ENCODE peak calls at places on chromosomes 3 and 15, in five cellular contexts. X is CD8-positive, alpha-beta T cell; W is choroid plexus epithelial cell; Q is HFF-Myc; A is AG09309. R is an unnamed sample.

GRCh38 chr3:136752046-136752326 is 192 bp downstream of the STAG1 start:
- DNase-seq in X (no peak), W (no peak), Q (no peak), A (no peak), R (no peak)

GRCh38 chr3:113698891-113699465 is 2.5 kb upstream of the USF3 start:
- DNase-seq in X (no peak), W (peak), Q (no peak), A (no peak), R (no peak)

GRCh38 chr15:27250223-27250622 is 279.2 kb downstream of the GABRG3 start:
- DNase-seq in X (no peak), W (no peak), Q (no peak), A (no peak), R (no peak)

GRCh38 chr3:42036483-42036823 is 54.7 kb upstream of the TRAK1 start:
- DNase-seq in X (no peak), W (peak), Q (peak), A (no peak), R (peak)

GRCh38 chr15:58475573-58476524 is 44.1 kb downstream of the LIPC start:
- DNase-seq in X (no peak), W (peak), Q (no peak), A (peak), R (no peak)

GRCh38 chr15:42010434-42010833 is 10.4 kb downstream of the PLA2G4E start:
- DNase-seq in X (no peak), W (no peak), Q (no peak), A (no peak), R (no peak)

GRCh38 chr3:171049831-171050444 is 23.4 kb upstream of the SLC2A2 start:
- DNase-seq in X (peak), W (peak), Q (peak), A (no peak), R (no peak)

GRCh38 chr3:46184469-46184868 is 23.6 kb downstream of the CCR1 start:
- DNase-seq in X (no peak), W (peak), Q (no peak), A (peak), R (no peak)

GRCh38 chr3:82293867-82294266 is 532.4 kb upstream of the GBE1 start:
- DNase-seq in X (no peak), W (no peak), Q (no peak), A (no peak), R (no peak)

GRCh38 chr3:190709351-190709773 is 153.1 kb downstream of the GMNC start:
- DNase-seq in X (no peak), W (peak), Q (no peak), A (peak), R (no peak)

GRCh38 chr3:111080357-111080937 is 8.8 kb downstream of the NECTIN3 start:
- DNase-seq in X (no peak), W (peak), Q (no peak), A (no peak), R (no peak)

GRCh38 chr15:101022306-101022705 is 103.1 kb downstream of the LRRK1 start:
- DNase-seq in X (no peak), W (no peak), Q (no peak), A (no peak), R (no peak)

GRCh38 chr3:162337630-162338029 is 841.0 kb downstream of the OTOL1 start:
- DNase-seq in X (no peak), W (peak), Q (no peak), A (no peak), R (no peak)

GRCh38 chr3:4421121-4421520 is 45.9 kb downstream of the SUMF1 start:
- DNase-seq in X (no peak), W (peak), Q (no peak), A (no peak), R (no peak)

GRCh38 chr15:49906976-49907375 is 212.1 kb downstream of the ATP8B4 start:
- DNase-seq in X (no peak), W (no peak), Q (no peak), A (no peak), R (no peak)

GRCh38 chr3:172710709-172711456 is at the start of gene NCEH1:
- DNase-seq in X (peak), W (peak), Q (peak), A (peak), R (peak)

DNA sequence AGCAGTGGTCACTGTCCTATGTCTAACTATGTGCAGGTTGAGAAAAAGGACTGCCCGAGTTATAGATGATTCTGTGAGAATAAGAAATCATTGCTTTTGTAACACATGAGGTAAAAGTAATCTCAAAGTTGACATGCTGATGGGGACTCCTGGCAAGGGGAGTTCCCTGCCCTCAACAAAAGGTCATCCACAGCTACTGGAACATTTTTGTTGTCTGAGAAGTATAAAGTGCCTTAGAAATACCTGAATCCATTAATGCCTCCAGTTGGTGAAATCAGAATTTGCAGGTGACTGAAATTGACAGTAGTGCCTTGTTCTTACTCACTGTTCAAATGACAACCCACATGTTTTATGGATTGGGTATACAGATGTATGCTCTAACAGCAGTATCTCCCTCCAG is 43.7 kb upstream of the RBM5 start:
- DNase-seq in X (no peak), W (peak), Q (no peak), A (no peak), R (no peak)
- TF ChIP-seq CTCF in X (no peak), W (no peak), Q (no peak), A (no peak), R (no peak)

DNA sequence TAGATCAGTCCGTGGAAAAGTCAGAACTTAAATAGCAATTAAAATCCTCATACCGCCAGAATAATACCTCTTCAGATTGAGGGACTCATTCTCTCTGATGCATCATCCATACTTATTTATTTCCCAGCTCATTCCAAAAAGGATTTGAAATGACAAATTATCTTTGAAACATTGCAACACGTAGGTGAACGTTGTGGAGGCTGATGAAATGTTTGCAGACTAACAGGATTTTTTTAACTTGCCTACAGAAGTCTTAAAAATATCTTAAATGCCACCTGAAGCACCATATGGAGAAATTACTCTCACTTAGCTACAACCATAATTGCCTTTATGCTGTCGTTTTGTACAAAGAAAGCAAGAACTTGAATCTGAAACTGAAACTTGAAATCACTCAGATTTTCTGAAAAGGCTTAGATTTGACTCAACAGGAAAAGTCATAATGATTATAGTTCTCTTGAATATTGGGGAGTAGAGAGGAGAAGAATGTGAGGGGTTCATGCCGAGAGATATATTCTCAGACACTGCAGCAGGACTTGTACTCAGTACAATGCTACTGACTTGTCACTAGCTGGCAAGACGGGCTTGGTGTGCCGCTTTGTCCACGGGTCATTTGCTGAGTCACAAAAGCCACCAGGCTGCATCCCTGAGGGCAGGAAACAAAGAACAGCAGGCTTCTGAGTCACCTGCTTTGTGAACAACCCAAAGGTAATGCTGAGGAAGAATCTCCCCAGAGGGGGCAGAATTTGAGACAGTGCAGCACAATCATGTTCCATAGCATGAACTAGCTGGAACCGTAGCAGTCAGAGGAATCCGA is 7.1 kb upstream of the FMN1 start:
- DNase-seq in X (peak), W (peak), Q (peak), A (no peak), R (no peak)
- H3K4me3 ChIP-seq in X (peak), W (peak), Q (no peak), A (no peak), R (no peak)

DNA sequence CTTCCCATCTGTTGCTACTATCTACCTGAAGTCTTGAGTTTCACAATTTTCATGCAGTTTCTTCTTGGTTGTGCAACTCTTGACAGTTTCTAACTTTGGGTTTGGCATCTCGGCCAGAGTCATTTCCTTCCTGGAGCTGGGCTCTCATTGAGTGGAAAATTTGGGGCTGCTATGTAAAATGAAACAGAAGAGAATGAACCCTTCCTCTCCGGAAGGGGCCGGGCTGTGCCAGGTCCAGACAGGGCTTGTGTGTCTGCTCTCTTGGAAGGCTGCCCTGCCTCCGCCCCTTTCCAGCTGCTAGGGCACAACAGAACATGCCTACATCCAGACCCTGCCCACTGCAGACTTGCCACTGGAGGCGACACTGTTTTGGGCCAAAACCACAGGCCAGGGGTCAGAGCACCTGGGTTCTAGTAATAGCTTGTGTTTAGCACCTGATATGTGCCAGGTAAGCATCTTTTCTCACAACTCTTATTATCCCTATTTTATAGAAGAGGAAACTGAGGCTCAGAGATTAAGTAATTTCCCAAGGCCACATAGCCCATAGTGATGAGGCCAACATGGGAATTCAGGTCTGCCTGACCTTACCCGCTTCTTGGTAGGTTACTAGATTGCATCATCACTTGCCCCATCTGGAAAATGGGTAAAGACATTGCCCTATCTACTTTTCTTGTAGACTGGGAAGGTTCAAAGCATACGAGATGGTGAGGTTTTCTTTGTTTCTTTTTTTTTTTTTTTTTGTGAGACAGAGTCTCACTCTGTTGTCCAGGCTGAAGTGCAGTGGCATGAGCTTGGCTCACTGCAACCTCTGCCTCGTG is 25.0 kb downstream of the IRAK2 start:
- DNase-seq in X (no peak), W (peak), Q (no peak), A (no peak), R (no peak)
- TF ChIP-seq CTCF in X (no peak), W (no peak), Q (no peak), A (no peak), R (no peak)

DNA sequence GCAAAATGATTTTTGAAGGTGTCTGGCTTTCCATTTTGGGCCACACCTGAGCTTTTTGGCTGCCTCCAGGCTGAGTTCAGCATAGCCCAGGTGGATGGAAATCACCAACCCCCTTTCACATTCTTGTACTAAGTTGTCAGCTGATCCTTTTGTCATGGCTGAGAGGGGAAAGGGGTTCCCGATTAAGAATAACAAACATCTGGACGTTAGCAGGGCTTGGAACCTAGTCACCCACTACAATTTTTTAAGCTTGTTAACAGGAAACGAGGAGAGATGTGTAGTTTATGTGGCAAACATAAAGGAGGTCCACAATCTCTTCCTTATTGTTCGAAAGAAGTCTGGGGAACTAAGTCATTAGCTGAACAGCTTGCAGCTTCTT is 4.9 kb downstream of the NR2F2 start:
- DNase-seq in X (no peak), W (peak), Q (no peak), A (no peak), R (no peak)
- H3K4me3 ChIP-seq in X (no peak), W (peak), Q (peak), A (peak), R (peak)

DNA sequence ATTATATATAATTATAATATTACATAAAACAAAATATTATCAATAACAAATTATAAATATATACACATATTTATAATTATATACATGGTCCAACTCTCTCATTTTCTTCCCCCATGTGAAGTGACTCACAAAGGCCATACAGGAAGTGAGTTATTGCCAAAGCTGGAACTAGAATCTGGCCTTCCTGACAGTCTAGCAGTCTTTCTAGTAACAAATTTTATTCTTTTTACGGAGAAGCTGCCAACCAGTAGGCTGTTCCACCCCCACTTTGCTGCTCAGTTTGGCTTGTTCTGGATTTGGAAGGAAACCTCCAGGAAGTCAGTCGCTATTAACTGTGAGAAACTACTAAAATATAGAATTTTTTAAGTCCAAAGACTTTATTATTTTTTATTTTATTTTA is 79.6 kb downstream of the DHX36 start:
- DNase-seq in X (no peak), W (peak), Q (no peak), A (no peak), R (no peak)
- TF ChIP-seq CTCF in X (no peak), W (no peak), Q (no peak), A (no peak), R (no peak)